ENCODE peak calls at places on chromosomes 11 and 22, in five cellular contexts. X is K562, A is GM12878, T is SK-N-SH, B is HCT116. Z is an unnamed sample.

GRCh38 chr11:44561275-44561781 is 4.1 kb upstream of the CD82 start:
- DNase-seq in X (no peak), A (no peak), T (no peak), B (no peak), Z (no peak)

GRCh38 chr11:79312591-79313267 is 128.1 kb downstream of the TENM4 start:
- DNase-seq in X (no peak), A (no peak), T (no peak), B (no peak), Z (no peak)

GRCh38 chr22:17842386-17842785 is 68.1 kb upstream of the BID start:
- DNase-seq in X (no peak), A (no peak), T (no peak), B (no peak), Z (peak)

GRCh38 chr22:38402204-38402603 is 52.8 kb downstream of the KCNJ4 start:
- DNase-seq in X (no peak), A (no peak), T (no peak), B (no peak), Z (no peak)

GRCh38 chr22:23834830-23835772 is 3.7 kb downstream of the DERL3 start:
- DNase-seq in X (no peak), A (no peak), T (peak), B (no peak), Z (no peak)

GRCh38 chr11:45538939-45539338 is 126.5 kb downstream of the CHST1 start:
- DNase-seq in X (no peak), A (no peak), T (no peak), B (no peak), Z (no peak)

GRCh38 chr11:45960387-45961110 is 38.1 kb downstream of the LARGE2 start:
- DNase-seq in X (no peak), A (no peak), T (no peak), B (no peak), Z (peak)

GRCh38 chr22:47402876-47403525 is 640.6 kb downstream of the TBC1D22A start:
- DNase-seq in X (no peak), A (no peak), T (no peak), B (no peak), Z (no peak)

GRCh38 chr11:80320765-80321164 is 879.9 kb upstream of the TENM4 start:
- DNase-seq in X (no peak), A (no peak), T (peak), B (no peak), Z (no peak)

GRCh38 chr11:73333626-73334199 is 25.6 kb downstream of the ARHGEF17 start:
- DNase-seq in X (no peak), A (no peak), T (no peak), B (no peak), Z (no peak)

GRCh38 chr11:79045811-79046304 is 395.0 kb downstream of the TENM4 start:
- DNase-seq in X (no peak), A (no peak), T (no peak), B (no peak), Z (no peak)

GRCh38 chr11:110720646-110721283 is 8.5 kb upstream of the ARHGAP20 start:
- DNase-seq in X (no peak), A (no peak), T (no peak), B (no peak), Z (no peak)

GRCh38 chr11:19970944-19971343 is 189.3 kb downstream of the DBX1 start:
- DNase-seq in X (no peak), A (no peak), T (no peak), B (no peak), Z (no peak)

GRCh38 chr11:115181480-115181879 is 322.7 kb downstream of the CADM1 start:
- DNase-seq in X (no peak), A (no peak), T (no peak), B (no peak), Z (no peak)

GRCh38 chr11:23976776-23977380 is 520.0 kb upstream of the LUZP2 start:
- DNase-seq in X (no peak), A (no peak), T (no peak), B (no peak), Z (no peak)

GRCh38 chr11:19474954-19475811 is 234.4 kb upstream of the E2F8 start:
- DNase-seq in X (no peak), A (peak), T (peak), B (no peak), Z (no peak)

GRCh38 chr11:1126935-1127663 is 30.7 kb upstream of the MUC5AC start:
- DNase-seq in X (no peak), A (no peak), T (peak), B (no peak), Z (no peak)

GRCh38 chr22:36471341-36471821 is 10.1 kb downstream of the TXN2 start:
- DNase-seq in X (no peak), A (no peak), T (no peak), B (no peak), Z (no peak)

DNA sequence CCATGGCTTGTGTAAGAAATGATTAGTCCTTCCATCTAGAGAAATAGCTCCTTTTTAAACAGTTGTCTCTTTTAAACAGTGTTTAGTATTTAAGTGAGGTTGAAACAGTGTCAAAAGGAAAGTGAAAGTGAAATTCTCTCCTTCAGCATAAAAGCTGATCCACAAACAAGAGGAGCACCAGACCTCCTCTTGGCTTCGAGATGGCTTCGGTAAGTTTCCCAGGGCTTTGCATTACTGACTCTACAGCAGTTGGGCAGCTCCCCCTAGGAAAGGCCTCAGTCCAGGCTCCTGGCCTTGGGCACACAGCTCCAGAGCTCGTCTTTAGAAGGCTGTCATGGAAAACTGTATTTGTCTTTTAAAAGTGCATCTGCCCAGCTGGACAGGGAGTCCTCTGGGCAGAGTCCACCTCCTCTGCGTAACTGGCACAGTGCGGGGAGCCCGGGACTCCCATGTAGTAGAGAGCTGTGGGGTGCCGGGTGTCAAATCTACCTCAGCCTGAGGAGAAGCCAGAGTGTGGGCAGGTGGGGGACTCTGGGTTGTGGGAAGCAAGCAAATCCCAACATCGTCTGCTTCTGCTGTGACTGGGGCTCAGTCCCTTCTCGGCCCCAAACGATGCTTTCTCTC is at the start of gene PLAAT4:
- DNase-seq in X (peak), A (peak), T (no peak), B (no peak), Z (no peak)
- TF ChIP-seq POLR2AphosphoS5 in X (no peak), A (peak), T (no peak), B (no peak), Z (no peak)

DNA sequence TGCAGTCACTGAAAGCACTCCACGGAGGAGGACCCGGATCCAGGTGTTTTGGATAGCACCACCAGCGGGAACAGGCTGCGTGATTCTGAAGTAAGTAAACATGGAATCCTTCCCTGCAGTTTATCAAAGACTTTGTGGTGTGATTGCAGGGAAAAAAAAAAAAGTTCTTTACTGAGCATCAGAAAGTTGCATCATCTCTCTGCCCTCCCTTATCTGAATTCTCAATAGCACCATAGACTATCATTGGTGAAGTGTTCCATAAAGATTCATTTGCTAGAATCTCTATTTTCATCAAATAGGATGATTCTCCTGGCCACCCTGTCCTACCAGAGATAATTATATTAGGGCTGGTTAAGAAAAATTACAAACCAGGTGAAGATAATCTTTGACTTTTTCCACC is 79.0 kb downstream of the SPON1 start:
- DNase-seq in X (no peak), A (no peak), T (no peak), B (no peak), Z (no peak)
- TF ChIP-seq CTCF in X (no peak), A (no peak), T (no peak), B (no peak), Z (no peak)

GRCh38 chr11:119318240-119319135 is 1.6 kb upstream of the MCAM start:
- DNase-seq in X (peak), A (peak), T (peak), B (no peak), Z (peak)

GRCh38 chr11:119315139-119316016 is 1.6 kb downstream of the MCAM start:
- DNase-seq in X (no peak), A (no peak), T (peak), B (no peak), Z (no peak)

GRCh38 chr11:119316017-119316728 is 757 bp downstream of the MCAM start:
- DNase-seq in X (no peak), A (no peak), T (peak), B (no peak), Z (no peak)

GRCh38 chr11:119317592-119318239 is 786 bp upstream of the MCAM start:
- DNase-seq in X (no peak), A (no peak), T (peak), B (no peak), Z (no peak)

GRCh38 chr11:119316729-119317591 is at the start of gene MCAM:
- DNase-seq in X (peak), A (no peak), T (peak), B (no peak), Z (no peak)
- TF ChIP-seq POLR2AphosphoS5 in X (peak), A (no peak), T (no peak), B (peak), Z (no peak)

GRCh38 chr11:64803163-64803845 is at the start of gene MAP4K2:
- DNase-seq in X (peak), A (peak), T (peak), B (peak), Z (peak)

GRCh38 chr11:64805481-64805880 is 2.5 kb upstream of the MAP4K2 start:
- DNase-seq in X (no peak), A (no peak), T (no peak), B (no peak), Z (no peak)

GRCh38 chr11:64803846-64804345 is 882 bp upstream of the MAP4K2 start:
- DNase-seq in X (no peak), A (no peak), T (no peak), B (no peak), Z (no peak)

GRCh38 chr11:64802370-64803162 is 448 bp downstream of the MAP4K2 start:
- DNase-seq in X (no peak), A (no peak), T (peak), B (no peak), Z (peak)

GRCh38 chr11:64804346-64805210 is 1.6 kb upstream of the MAP4K2 start:
- DNase-seq in X (no peak), A (no peak), T (no peak), B (no peak), Z (no peak)
- TF ChIP-seq CTCF in X (peak), A (no peak), T (no peak), B (no peak), Z (no peak)

GRCh38 chr11:2964782-2965181 is 27.3 kb downstream of the NAP1L4 start:
- DNase-seq in X (no peak), A (no peak), T (no peak), B (no peak), Z (no peak)

GRCh38 chr11:2963112-2963754 is 28.9 kb downstream of the NAP1L4 start:
- DNase-seq in X (no peak), A (no peak), T (no peak), B (no peak), Z (no peak)

GRCh38 chr11:2955896-2956476 is 26.8 kb upstream of the PHLDA2 start:
- DNase-seq in X (no peak), A (no peak), T (no peak), B (no peak), Z (no peak)

DNA sequence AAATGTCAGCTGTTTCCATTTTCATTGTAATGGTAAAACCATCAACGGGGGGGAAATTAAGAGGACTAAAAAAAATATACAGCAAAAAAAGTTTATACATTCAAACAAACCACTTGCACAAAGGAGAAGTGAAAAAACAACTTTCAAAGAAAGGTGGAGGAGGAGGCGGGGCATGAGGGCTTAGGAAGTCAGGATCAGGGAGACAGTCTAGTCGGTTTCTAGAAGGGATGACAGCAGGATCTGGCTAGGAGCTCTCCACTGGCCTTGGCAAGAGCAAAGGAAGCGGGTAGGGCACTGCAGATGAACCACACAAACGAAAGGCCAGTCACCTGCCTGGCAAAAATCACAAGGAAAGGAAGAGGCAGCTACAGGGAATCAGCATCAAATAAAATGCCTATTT is 31.0 kb downstream of the NAP1L4 start:
- DNase-seq in X (no peak), A (no peak), T (no peak), B (no peak), Z (no peak)
- TF ChIP-seq POLR2AphosphoS5 in X (no peak), A (no peak), T (no peak), B (no peak), Z (no peak)

GRCh38 chr11:41848349-41848748 is 388.9 kb upstream of the LRRC4C start:
- DNase-seq in X (no peak), A (no peak), T (peak), B (no peak), Z (no peak)

GRCh38 chr11:41849250-41849649 is 389.8 kb upstream of the LRRC4C start:
- DNase-seq in X (no peak), A (no peak), T (no peak), B (no peak), Z (no peak)

DNA sequence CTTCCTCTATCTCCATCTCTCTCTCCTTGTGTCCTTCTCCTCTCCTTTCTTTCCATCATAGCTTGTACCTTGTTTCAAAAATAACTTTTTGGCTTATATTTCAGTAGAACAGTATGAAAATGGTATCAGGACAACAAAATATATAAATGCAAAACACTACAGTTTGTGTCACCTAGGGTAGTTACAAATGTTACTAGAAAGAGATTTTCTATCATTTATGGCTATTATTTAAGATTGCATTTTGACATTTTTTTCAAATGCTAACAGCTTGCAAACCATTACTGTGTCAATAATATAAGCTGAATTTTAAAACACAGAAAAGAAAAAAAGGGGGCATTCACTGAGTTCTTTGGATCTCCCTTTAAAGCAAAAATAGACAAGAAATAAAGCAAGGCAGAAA is 392.3 kb upstream of the LRRC4C start:
- DNase-seq in X (no peak), A (no peak), T (no peak), B (no peak), Z (no peak)
- TF ChIP-seq CTCF in X (no peak), A (no peak), T (no peak), B (no peak), Z (no peak)

GRCh38 chr11:118921121-118921928 is 4.4 kb downstream of the BCL9L start:
- DNase-seq in X (no peak), A (no peak), T (peak), B (no peak), Z (no peak)
- TF ChIP-seq POLR2AphosphoS5 in X (no peak), A (no peak), T (no peak), B (no peak), Z (no peak)

DNA sequence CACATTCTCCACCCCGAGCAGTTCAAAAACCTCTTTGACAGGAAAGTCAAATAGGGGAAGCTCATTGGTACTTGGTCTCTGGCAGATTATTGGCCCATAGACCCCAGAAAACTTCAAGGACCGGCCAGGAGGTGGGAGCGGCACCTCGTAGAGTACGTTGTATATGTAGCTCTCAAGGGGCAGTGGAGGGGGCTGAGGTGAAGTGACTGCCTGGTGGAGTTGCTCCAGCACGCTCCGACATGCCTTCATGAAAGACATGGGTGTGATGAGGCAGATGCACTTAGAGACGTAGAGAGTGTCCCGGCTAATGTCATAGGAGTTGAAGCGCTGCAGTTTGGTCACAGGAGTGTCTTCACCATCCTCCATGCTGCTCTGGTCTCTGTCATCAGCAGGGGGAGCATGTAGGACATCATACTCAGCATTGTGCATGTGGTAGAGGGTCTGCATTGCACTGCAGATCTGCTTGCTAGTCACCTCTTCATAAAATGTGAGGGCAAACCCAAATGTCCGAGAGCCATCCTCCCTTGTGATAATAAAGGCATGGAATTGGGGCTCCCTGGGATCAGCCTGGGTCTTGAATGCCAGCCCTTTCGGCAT is 61.3 kb downstream of the DENND5A start:
- DNase-seq in X (no peak), A (no peak), T (peak), B (no peak), Z (no peak)
- TF ChIP-seq CTCF in X (peak), A (peak), T (no peak), B (no peak), Z (no peak)

GRCh38 chr11:61791737-61792309 is 576 bp downstream of the TMEM258 start:
- DNase-seq in X (peak), A (no peak), T (peak), B (peak), Z (peak)
- TF ChIP-seq POLR2AphosphoS5 in X (peak), A (no peak), T (no peak), B (no peak), Z (peak)

GRCh38 chr11:123076484-123076883 is 14.5 kb upstream of the HSPA8 start:
- DNase-seq in X (no peak), A (no peak), T (no peak), B (no peak), Z (no peak)
- TF ChIP-seq CTCF in X (no peak), A (no peak), T (no peak), B (no peak), Z (no peak)